ENCODE peak calls at places on chromosome X, in six cellular contexts. I, Q, V, O, U and M are unnamed samples.

GRCh38 chrX:155662297-155662696 is 49.5 kb upstream of the TMLHE start:
- DNase-seq in I (no peak), Q (peak), V (no peak), O (peak), U (no peak), M (no peak)

GRCh38 chrX:133531012-133531411 is 115.7 kb upstream of the GPC4 start:
- DNase-seq in I (no peak), Q (no peak), V (no peak), O (no peak), U (no peak), M (no peak)

GRCh38 chrX:143437439-143437838 is 79.8 kb downstream of the SPANXN3 start:
- DNase-seq in I (no peak), Q (peak), V (no peak), O (peak), U (no peak), M (no peak)

GRCh38 chrX:21747523-21747922 is 10.4 kb downstream of the SMPX start:
- DNase-seq in I (no peak), Q (no peak), V (no peak), O (no peak), U (no peak), M (no peak)

GRCh38 chrX:72545990-72546389 is 26.7 kb downstream of the HDAC8 start:
- DNase-seq in I (no peak), Q (no peak), V (no peak), O (no peak), U (no peak), M (no peak)

GRCh38 chrX:124940536-124940935 is 379.1 kb upstream of the TEX13C start:
- DNase-seq in I (no peak), Q (no peak), V (no peak), O (no peak), U (no peak), M (no peak)

GRCh38 chrX:22534643-22535042 is 261.9 kb downstream of the CBLL2 start:
- DNase-seq in I (peak), Q (no peak), V (no peak), O (no peak), U (no peak), M (no peak)

GRCh38 chrX:153626863-153627674 is 19.9 kb upstream of the DUSP9 start:
- DNase-seq in I (no peak), Q (no peak), V (no peak), O (no peak), U (no peak), M (no peak)

GRCh38 chrX:45602151-45602550 is 401.5 kb upstream of the DIPK2B start:
- DNase-seq in I (no peak), Q (no peak), V (no peak), O (no peak), U (no peak), M (no peak)

GRCh38 chrX:154384284-154384892 is 5.3 kb downstream of the EMD start:
- DNase-seq in I (no peak), Q (no peak), V (no peak), O (peak), U (no peak), M (no peak)

GRCh38 chrX:130086414-130087207 is 23.7 kb downstream of the ELF4 start:
- DNase-seq in I (no peak), Q (no peak), V (peak), O (peak), U (no peak), M (no peak)

GRCh38 chrX:35380808-35381700 is 417.1 kb upstream of the MAGEB16 start:
- DNase-seq in I (no peak), Q (peak), V (peak), O (peak), U (peak), M (no peak)

GRCh38 chrX:17022205-17022604 is 75.7 kb downstream of the REPS2 start:
- DNase-seq in I (no peak), Q (no peak), V (no peak), O (no peak), U (no peak), M (no peak)

GRCh38 chrX:24694825-24695224 is 1.1 kb downstream of the POLA1 start:
- DNase-seq in I (no peak), Q (no peak), V (no peak), O (peak), U (no peak), M (no peak)

GRCh38 chrX:24696241-24696640 is 2.5 kb downstream of the POLA1 start:
- DNase-seq in I (no peak), Q (peak), V (no peak), O (no peak), U (no peak), M (no peak)

GRCh38 chrX:24692305-24692704 is 1.4 kb upstream of the POLA1 start:
- DNase-seq in I (no peak), Q (no peak), V (no peak), O (no peak), U (no peak), M (no peak)

GRCh38 chrX:24693453-24694202 is at the start of gene POLA1:
- DNase-seq in I (peak), Q (peak), V (peak), O (peak), U (peak), M (peak)
- TF ChIP-seq CTCF in I (peak), Q (peak), V (no peak), O (no peak), U (peak), M (peak)

GRCh38 chrX:95346854-95347253 is 1337.8 kb upstream of the DIAPH2 start:
- DNase-seq in I (no peak), Q (peak), V (no peak), O (peak), U (no peak), M (no peak)
- TF ChIP-seq CTCF in I (peak), Q (peak), V (no peak), O (no peak), U (no peak), M (peak)

GRCh38 chrX:37509349-37509748 is 62.1 kb upstream of the LANCL3 start:
- DNase-seq in I (no peak), Q (peak), V (no peak), O (peak), U (no peak), M (no peak)
- TF ChIP-seq CTCF in I (peak), Q (peak), V (no peak), O (peak), U (peak), M (peak)

DNA sequence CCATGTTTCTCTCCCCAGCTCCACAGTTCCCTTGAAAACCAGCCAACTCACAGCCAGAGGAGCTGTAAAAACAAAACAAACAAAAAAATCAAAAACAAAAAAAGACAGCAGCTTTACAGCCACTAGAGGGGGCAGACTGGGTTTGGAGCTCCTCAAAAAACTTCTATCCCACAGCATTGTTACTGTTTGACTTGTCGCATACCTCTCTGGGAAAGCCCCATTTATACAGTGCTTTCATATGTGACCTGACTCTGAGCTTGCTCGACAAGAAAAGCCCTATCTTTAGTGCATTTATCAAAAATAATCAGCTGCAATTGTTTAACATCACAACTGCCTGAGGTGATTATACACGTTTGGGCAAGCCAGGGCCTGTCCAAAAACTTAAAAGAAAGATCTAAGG is 21.6 kb downstream of the TSPAN6 start:
- DNase-seq in I (no peak), Q (peak), V (peak), O (peak), U (peak), M (no peak)
- TF ChIP-seq CTCF in I (peak), Q (peak), V (peak), O (peak), U (peak), M (peak)

DNA sequence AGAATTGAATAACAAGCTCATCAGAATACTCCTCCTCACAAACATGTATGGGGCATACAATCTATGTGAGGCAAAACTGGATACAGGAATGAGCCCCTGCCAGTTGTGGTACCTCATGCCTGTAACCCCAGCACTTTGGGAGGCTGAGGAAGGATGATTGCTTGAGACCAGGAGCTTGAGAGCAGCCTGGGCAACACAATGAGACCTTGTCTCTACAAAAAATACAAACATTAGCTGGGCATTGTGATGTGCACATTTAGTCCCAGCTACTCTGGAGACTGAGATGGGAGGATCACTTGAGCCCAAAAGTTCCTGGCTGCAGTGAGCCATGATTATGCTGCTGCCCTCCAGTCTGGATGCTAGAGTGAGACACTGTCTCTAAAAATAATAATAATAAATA is 611.0 kb downstream of the NLGN4X start:
- DNase-seq in I (no peak), Q (no peak), V (no peak), O (no peak), U (no peak), M (no peak)
- TF ChIP-seq CTCF in I (no peak), Q (no peak), V (no peak), O (no peak), U (no peak), M (no peak)